ENCODE peak calls at places on chromosomes 13 and 19, in four cellular contexts. One of them, this sample, is unnamed.

GRCh38 chr13:62014299-62014698 is 598.6 kb upstream of the PCDH20 start:
- DNase-seq in astrocyte of the spinal cord: peak
- DNase-seq in CD8-positive, alpha-beta T cell: no peak
- DNase-seq in AG04450: no peak
- DNase-seq in this sample: no peak

GRCh38 chr19:45166723-45167252 is 6.0 kb upstream of the NKPD1 start:
- DNase-seq in astrocyte of the spinal cord: no peak
- DNase-seq in CD8-positive, alpha-beta T cell: no peak
- DNase-seq in AG04450: no peak
- DNase-seq in this sample: no peak

GRCh38 chr19:17943284-17944221 is 10.7 kb downstream of the CCDC124 start:
- DNase-seq in astrocyte of the spinal cord: no peak
- DNase-seq in CD8-positive, alpha-beta T cell: no peak
- DNase-seq in AG04450: no peak
- DNase-seq in this sample: no peak

GRCh38 chr19:555474-555808 is 11.6 kb downstream of the GZMM start:
- DNase-seq in astrocyte of the spinal cord: no peak
- DNase-seq in CD8-positive, alpha-beta T cell: no peak
- DNase-seq in AG04450: no peak
- DNase-seq in this sample: no peak

GRCh38 chr19:1009043-1009975 is 9.1 kb downstream of the GRIN3B start:
- DNase-seq in astrocyte of the spinal cord: no peak
- DNase-seq in CD8-positive, alpha-beta T cell: no peak
- DNase-seq in AG04450: peak
- DNase-seq in this sample: no peak

GRCh38 chr19:18637644-18638630 is 1.1 kb downstream of the KLHL26 start:
- DNase-seq in astrocyte of the spinal cord: no peak
- DNase-seq in CD8-positive, alpha-beta T cell: no peak
- DNase-seq in AG04450: no peak
- DNase-seq in this sample: no peak

GRCh38 chr13:28494537-28494860 is 429 bp downstream of the FLT1 start:
- DNase-seq in astrocyte of the spinal cord: no peak
- DNase-seq in CD8-positive, alpha-beta T cell: no peak
- DNase-seq in AG04450: no peak
- DNase-seq in this sample: no peak

GRCh38 chr19:19213822-19214558 is 2.2 kb downstream of the NCAN start:
- DNase-seq in astrocyte of the spinal cord: no peak
- DNase-seq in CD8-positive, alpha-beta T cell: no peak
- DNase-seq in AG04450: no peak
- DNase-seq in this sample: no peak

GRCh38 chr19:3373971-3374368 is 7.6 kb downstream of the NFIC start:
- DNase-seq in astrocyte of the spinal cord: no peak
- DNase-seq in CD8-positive, alpha-beta T cell: no peak
- DNase-seq in AG04450: no peak
- DNase-seq in this sample: no peak

GRCh38 chr13:68099616-68100015 is 869.5 kb upstream of the PCDH9 start:
- DNase-seq in astrocyte of the spinal cord: peak
- DNase-seq in CD8-positive, alpha-beta T cell: no peak
- DNase-seq in AG04450: peak
- DNase-seq in this sample: no peak

GRCh38 chr19:50835785-50836542 is 2.6 kb upstream of the KLK15 start:
- DNase-seq in astrocyte of the spinal cord: peak
- DNase-seq in CD8-positive, alpha-beta T cell: no peak
- DNase-seq in AG04450: peak
- DNase-seq in this sample: peak
- TF ChIP-seq CTCF in astrocyte of the spinal cord: no peak
- TF ChIP-seq CTCF in CD8-positive, alpha-beta T cell: no peak
- TF ChIP-seq CTCF in AG04450: no peak
- TF ChIP-seq CTCF in this sample: no peak

DNA sequence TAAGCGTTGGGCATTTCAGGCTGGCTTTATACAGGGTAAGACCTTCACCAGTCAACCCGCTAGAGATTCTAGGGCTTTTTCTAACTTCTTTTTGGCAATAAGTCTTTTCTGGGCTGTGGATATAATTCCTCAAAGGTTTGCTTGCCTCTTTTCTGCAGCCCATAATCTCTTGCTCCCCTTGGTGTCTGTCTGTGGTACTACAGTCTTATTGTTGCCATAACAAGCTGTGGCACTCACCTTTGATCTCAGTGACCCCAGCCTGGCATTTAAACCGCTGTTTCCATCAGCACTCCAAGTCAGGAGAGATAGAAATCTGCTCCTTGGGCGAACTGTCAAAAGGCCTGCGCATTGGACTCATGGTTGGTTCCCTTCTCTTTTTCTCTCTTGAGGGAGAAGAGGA is 14.5 kb upstream of the MPHOSPH8 start:
- DNase-seq in astrocyte of the spinal cord: peak
- DNase-seq in CD8-positive, alpha-beta T cell: no peak
- DNase-seq in AG04450: no peak
- DNase-seq in this sample: no peak
- TF ChIP-seq CTCF in astrocyte of the spinal cord: peak
- TF ChIP-seq CTCF in CD8-positive, alpha-beta T cell: peak
- TF ChIP-seq CTCF in AG04450: peak
- TF ChIP-seq CTCF in this sample: peak

GRCh38 chr19:13959962-13960862 is 7.9 kb downstream of the DCAF15 start:
- DNase-seq in astrocyte of the spinal cord: no peak
- DNase-seq in CD8-positive, alpha-beta T cell: peak
- DNase-seq in AG04450: no peak
- DNase-seq in this sample: no peak
- TF ChIP-seq CTCF in astrocyte of the spinal cord: peak
- TF ChIP-seq CTCF in CD8-positive, alpha-beta T cell: peak
- TF ChIP-seq CTCF in AG04450: peak
- TF ChIP-seq CTCF in this sample: peak

GRCh38 chr19:33601583-33601982 is 20.2 kb upstream of the CHST8 start:
- DNase-seq in astrocyte of the spinal cord: no peak
- DNase-seq in CD8-positive, alpha-beta T cell: no peak
- DNase-seq in AG04450: no peak
- DNase-seq in this sample: no peak

GRCh38 chr19:33590224-33590623 is 31.5 kb upstream of the CHST8 start:
- DNase-seq in astrocyte of the spinal cord: no peak
- DNase-seq in CD8-positive, alpha-beta T cell: no peak
- DNase-seq in AG04450: no peak
- DNase-seq in this sample: no peak

DNA sequence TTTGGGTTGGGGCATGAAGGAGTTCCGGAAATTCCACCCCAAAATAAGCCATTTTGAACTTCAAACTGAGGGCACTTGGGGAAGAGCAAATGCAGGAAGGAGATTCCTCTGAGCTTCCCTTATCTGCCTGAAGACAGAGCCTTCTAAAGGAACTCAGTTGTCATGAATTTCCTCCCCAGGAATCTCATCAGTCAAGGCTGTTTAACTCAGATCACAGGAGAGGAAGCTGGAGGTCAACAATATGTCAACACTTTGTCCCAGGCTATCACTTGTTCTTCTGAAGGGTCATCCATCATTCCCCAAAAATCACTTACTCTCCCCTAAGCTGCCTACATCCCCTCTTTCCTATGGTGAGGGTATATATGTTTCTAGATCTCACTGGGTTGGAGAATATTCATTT is 26.0 kb upstream of the CHST8 start:
- DNase-seq in astrocyte of the spinal cord: no peak
- DNase-seq in CD8-positive, alpha-beta T cell: no peak
- DNase-seq in AG04450: no peak
- DNase-seq in this sample: no peak
- TF ChIP-seq CTCF in astrocyte of the spinal cord: no peak
- TF ChIP-seq CTCF in CD8-positive, alpha-beta T cell: no peak
- TF ChIP-seq CTCF in AG04450: no peak
- TF ChIP-seq CTCF in this sample: no peak

GRCh38 chr13:50123862-50124535 is 108.8 kb downstream of the KCNRG start:
- DNase-seq in astrocyte of the spinal cord: peak
- DNase-seq in CD8-positive, alpha-beta T cell: peak
- DNase-seq in AG04450: peak
- DNase-seq in this sample: peak
- TF ChIP-seq CTCF in astrocyte of the spinal cord: no peak
- TF ChIP-seq CTCF in CD8-positive, alpha-beta T cell: no peak
- TF ChIP-seq CTCF in AG04450: peak
- TF ChIP-seq CTCF in this sample: no peak

GRCh38 chr13:42454749-42455148 is 119.2 kb upstream of the TNFSF11 start:
- DNase-seq in astrocyte of the spinal cord: no peak
- DNase-seq in CD8-positive, alpha-beta T cell: no peak
- DNase-seq in AG04450: no peak
- DNase-seq in this sample: no peak

GRCh38 chr13:42458193-42458592 is 115.8 kb upstream of the TNFSF11 start:
- DNase-seq in astrocyte of the spinal cord: no peak
- DNase-seq in CD8-positive, alpha-beta T cell: no peak
- DNase-seq in AG04450: no peak
- DNase-seq in this sample: no peak

GRCh38 chr13:42453091-42453645 is 120.8 kb upstream of the TNFSF11 start:
- DNase-seq in astrocyte of the spinal cord: no peak
- DNase-seq in CD8-positive, alpha-beta T cell: no peak
- DNase-seq in AG04450: no peak
- DNase-seq in this sample: no peak
- TF ChIP-seq CTCF in astrocyte of the spinal cord: no peak
- TF ChIP-seq CTCF in CD8-positive, alpha-beta T cell: no peak
- TF ChIP-seq CTCF in AG04450: no peak
- TF ChIP-seq CTCF in this sample: no peak

DNA sequence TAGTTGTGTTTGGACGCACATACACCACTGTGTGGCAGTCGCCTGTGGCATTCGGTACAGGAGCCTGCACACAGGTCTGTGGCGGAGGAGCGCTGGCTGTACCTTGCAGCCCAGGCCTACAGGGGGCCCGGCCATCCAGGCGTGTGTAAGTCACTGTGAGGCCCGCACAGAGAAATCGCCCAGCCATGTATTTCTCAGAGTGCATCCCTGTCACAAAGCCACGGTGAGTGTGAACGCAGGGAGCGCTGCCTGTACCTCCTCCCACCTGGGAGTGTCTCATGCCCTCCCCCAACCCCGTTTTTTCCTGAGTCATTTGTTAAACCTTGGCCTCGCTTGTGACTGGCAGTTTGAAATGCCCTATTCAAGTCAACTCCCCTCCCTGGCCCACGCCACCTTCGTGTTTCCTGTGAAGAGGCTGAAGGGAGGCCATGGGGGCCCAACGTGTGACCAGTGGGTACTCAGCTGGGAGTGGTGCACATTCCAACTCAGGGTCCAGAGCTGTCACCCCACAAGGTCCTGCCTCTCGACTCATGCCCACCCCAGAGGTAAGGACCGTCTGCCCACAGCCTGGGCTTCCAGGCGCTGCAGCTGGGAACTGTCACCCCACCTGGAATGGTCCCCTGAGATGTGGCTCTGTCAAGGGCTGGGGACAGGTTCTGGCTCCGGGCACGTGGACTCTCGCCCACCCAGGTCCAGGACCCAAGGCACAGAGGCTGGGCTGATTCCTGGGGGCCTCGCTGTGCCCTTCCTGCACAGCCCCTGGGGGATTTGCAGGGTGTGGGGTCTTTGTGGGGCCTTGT is 11.6 kb upstream of the RASA3 start:
- DNase-seq in astrocyte of the spinal cord: no peak
- DNase-seq in CD8-positive, alpha-beta T cell: peak
- DNase-seq in AG04450: no peak
- DNase-seq in this sample: no peak
- TF ChIP-seq CTCF in astrocyte of the spinal cord: peak
- TF ChIP-seq CTCF in CD8-positive, alpha-beta T cell: peak
- TF ChIP-seq CTCF in AG04450: peak
- TF ChIP-seq CTCF in this sample: peak

GRCh38 chr13:63636231-63636993 is 2220.8 kb upstream of the PCDH20 start:
- DNase-seq in astrocyte of the spinal cord: peak
- DNase-seq in CD8-positive, alpha-beta T cell: no peak
- DNase-seq in AG04450: no peak
- DNase-seq in this sample: no peak
- TF ChIP-seq CTCF in astrocyte of the spinal cord: peak
- TF ChIP-seq CTCF in CD8-positive, alpha-beta T cell: no peak
- TF ChIP-seq CTCF in AG04450: peak
- TF ChIP-seq CTCF in this sample: no peak

GRCh38 chr19:38464421-38465082 is 31.1 kb downstream of the RYR1 start:
- DNase-seq in astrocyte of the spinal cord: no peak
- DNase-seq in CD8-positive, alpha-beta T cell: no peak
- DNase-seq in AG04450: no peak
- DNase-seq in this sample: no peak

GRCh38 chr19:38467541-38468525 is 34.3 kb downstream of the RYR1 start:
- DNase-seq in astrocyte of the spinal cord: no peak
- DNase-seq in CD8-positive, alpha-beta T cell: no peak
- DNase-seq in AG04450: no peak
- DNase-seq in this sample: no peak

GRCh38 chr19:38469151-38469550 is 35.7 kb downstream of the RYR1 start:
- DNase-seq in astrocyte of the spinal cord: no peak
- DNase-seq in CD8-positive, alpha-beta T cell: no peak
- DNase-seq in AG04450: no peak
- DNase-seq in this sample: no peak

GRCh38 chr19:38463365-38463764 is 29.9 kb downstream of the RYR1 start:
- DNase-seq in astrocyte of the spinal cord: no peak
- DNase-seq in CD8-positive, alpha-beta T cell: no peak
- DNase-seq in AG04450: no peak
- DNase-seq in this sample: no peak

GRCh38 chr19:38466050-38466449 is 32.6 kb downstream of the RYR1 start:
- DNase-seq in astrocyte of the spinal cord: no peak
- DNase-seq in CD8-positive, alpha-beta T cell: no peak
- DNase-seq in AG04450: no peak
- DNase-seq in this sample: no peak
- TF ChIP-seq CTCF in astrocyte of the spinal cord: no peak
- TF ChIP-seq CTCF in CD8-positive, alpha-beta T cell: no peak
- TF ChIP-seq CTCF in AG04450: no peak
- TF ChIP-seq CTCF in this sample: no peak